ENCODE peak calls at places on chromosome 18, in nine cellular contexts. One of them, this sample, is unnamed.

GRCh38 chr18:73693091-73693490 is 454.5 kb downstream of the FBXO15 start:
- DNase-seq in T1000: no peak
- DNase-seq in tibial artery: no peak
- DNase-seq in cardiac septum: no peak
- DNase-seq in fibroblast of pulmonary artery: no peak
- DNase-seq in iris pigment epithelial cell: no peak
- DNase-seq in stimulated activated CD4-positive, alpha-beta T cell treated with anti-CD3 and anti-CD28 coated beads, Interleukin-15, amount 100 ng/mL, for 24 hours: no peak
- DNase-seq in sigmoid colon: no peak
- DNase-seq in caudate nucleus: no peak
- DNase-seq in this sample: no peak

GRCh38 chr18:896315-896714 is 8.4 kb upstream of the ADCYAP1 start:
- DNase-seq in T1000: no peak
- DNase-seq in tibial artery: no peak
- DNase-seq in cardiac septum: no peak
- DNase-seq in fibroblast of pulmonary artery: no peak
- DNase-seq in iris pigment epithelial cell: no peak
- DNase-seq in stimulated activated CD4-positive, alpha-beta T cell treated with anti-CD3 and anti-CD28 coated beads, Interleukin-15, amount 100 ng/mL, for 24 hours: no peak
- DNase-seq in sigmoid colon: no peak
- DNase-seq in caudate nucleus: no peak
- DNase-seq in this sample: no peak

GRCh38 chr18:24189007-24189528 is 50.2 kb downstream of the CABYR start:
- DNase-seq in T1000: no peak
- DNase-seq in tibial artery: no peak
- DNase-seq in cardiac septum: no peak
- DNase-seq in fibroblast of pulmonary artery: peak
- DNase-seq in iris pigment epithelial cell: peak
- DNase-seq in stimulated activated CD4-positive, alpha-beta T cell treated with anti-CD3 and anti-CD28 coated beads, Interleukin-15, amount 100 ng/mL, for 24 hours: no peak
- DNase-seq in sigmoid colon: no peak
- DNase-seq in caudate nucleus: no peak
- DNase-seq in this sample: no peak

GRCh38 chr18:45997689-45998088 is 30.6 kb upstream of the EPG5 start:
- DNase-seq in T1000: no peak
- DNase-seq in tibial artery: no peak
- DNase-seq in cardiac septum: no peak
- DNase-seq in fibroblast of pulmonary artery: no peak
- DNase-seq in iris pigment epithelial cell: no peak
- DNase-seq in stimulated activated CD4-positive, alpha-beta T cell treated with anti-CD3 and anti-CD28 coated beads, Interleukin-15, amount 100 ng/mL, for 24 hours: peak
- DNase-seq in sigmoid colon: no peak
- DNase-seq in caudate nucleus: no peak
- DNase-seq in this sample: no peak

GRCh38 chr18:27778441-27778840 is 398.5 kb downstream of the CDH2 start:
- DNase-seq in T1000: no peak
- DNase-seq in tibial artery: no peak
- DNase-seq in cardiac septum: no peak
- DNase-seq in fibroblast of pulmonary artery: peak
- DNase-seq in iris pigment epithelial cell: peak
- DNase-seq in stimulated activated CD4-positive, alpha-beta T cell treated with anti-CD3 and anti-CD28 coated beads, Interleukin-15, amount 100 ng/mL, for 24 hours: no peak
- DNase-seq in sigmoid colon: no peak
- DNase-seq in caudate nucleus: no peak
- DNase-seq in this sample: no peak

GRCh38 chr18:76504749-76505148 is 9.7 kb upstream of the ZNF516 start:
- DNase-seq in T1000: no peak
- DNase-seq in tibial artery: no peak
- DNase-seq in cardiac septum: no peak
- DNase-seq in fibroblast of pulmonary artery: no peak
- DNase-seq in iris pigment epithelial cell: no peak
- DNase-seq in stimulated activated CD4-positive, alpha-beta T cell treated with anti-CD3 and anti-CD28 coated beads, Interleukin-15, amount 100 ng/mL, for 24 hours: no peak
- DNase-seq in sigmoid colon: no peak
- DNase-seq in caudate nucleus: no peak
- DNase-seq in this sample: no peak

GRCh38 chr18:34658101-34658500 is 52.0 kb upstream of the DTNA start:
- DNase-seq in T1000: no peak
- DNase-seq in tibial artery: no peak
- DNase-seq in cardiac septum: no peak
- DNase-seq in fibroblast of pulmonary artery: no peak
- DNase-seq in iris pigment epithelial cell: no peak
- DNase-seq in stimulated activated CD4-positive, alpha-beta T cell treated with anti-CD3 and anti-CD28 coated beads, Interleukin-15, amount 100 ng/mL, for 24 hours: no peak
- DNase-seq in sigmoid colon: no peak
- DNase-seq in caudate nucleus: no peak
- DNase-seq in this sample: no peak

GRCh38 chr18:45923138-45923537 is 44.0 kb downstream of the EPG5 start:
- DNase-seq in T1000: no peak
- DNase-seq in tibial artery: no peak
- DNase-seq in cardiac septum: no peak
- DNase-seq in fibroblast of pulmonary artery: no peak
- DNase-seq in iris pigment epithelial cell: no peak
- DNase-seq in stimulated activated CD4-positive, alpha-beta T cell treated with anti-CD3 and anti-CD28 coated beads, Interleukin-15, amount 100 ng/mL, for 24 hours: no peak
- DNase-seq in sigmoid colon: no peak
- DNase-seq in caudate nucleus: no peak
- DNase-seq in this sample: no peak

GRCh38 chr18:75644871-75645270 is 217.4 kb upstream of the SMIM21 start:
- DNase-seq in T1000: no peak
- DNase-seq in tibial artery: no peak
- DNase-seq in cardiac septum: no peak
- DNase-seq in fibroblast of pulmonary artery: no peak
- DNase-seq in iris pigment epithelial cell: no peak
- DNase-seq in stimulated activated CD4-positive, alpha-beta T cell treated with anti-CD3 and anti-CD28 coated beads, Interleukin-15, amount 100 ng/mL, for 24 hours: no peak
- DNase-seq in sigmoid colon: no peak
- DNase-seq in caudate nucleus: no peak
- DNase-seq in this sample: no peak

GRCh38 chr18:54392621-54393023 is 34.9 kb downstream of the C18orf54 start:
- DNase-seq in T1000: no peak
- DNase-seq in tibial artery: no peak
- DNase-seq in cardiac septum: no peak
- DNase-seq in fibroblast of pulmonary artery: peak
- DNase-seq in iris pigment epithelial cell: peak
- DNase-seq in stimulated activated CD4-positive, alpha-beta T cell treated with anti-CD3 and anti-CD28 coated beads, Interleukin-15, amount 100 ng/mL, for 24 hours: no peak
- DNase-seq in sigmoid colon: no peak
- DNase-seq in caudate nucleus: no peak
- DNase-seq in this sample: no peak

GRCh38 chr18:73679941-73680700 is 467.5 kb downstream of the FBXO15 start:
- DNase-seq in T1000: no peak
- DNase-seq in tibial artery: no peak
- DNase-seq in cardiac septum: no peak
- DNase-seq in fibroblast of pulmonary artery: no peak
- DNase-seq in iris pigment epithelial cell: peak
- DNase-seq in stimulated activated CD4-positive, alpha-beta T cell treated with anti-CD3 and anti-CD28 coated beads, Interleukin-15, amount 100 ng/mL, for 24 hours: no peak
- DNase-seq in sigmoid colon: no peak
- DNase-seq in caudate nucleus: no peak
- DNase-seq in this sample: no peak

GRCh38 chr18:74244554-74244953 is 47.2 kb downstream of the CYB5A start:
- DNase-seq in T1000: no peak
- DNase-seq in tibial artery: no peak
- DNase-seq in cardiac septum: no peak
- DNase-seq in fibroblast of pulmonary artery: no peak
- DNase-seq in iris pigment epithelial cell: no peak
- DNase-seq in stimulated activated CD4-positive, alpha-beta T cell treated with anti-CD3 and anti-CD28 coated beads, Interleukin-15, amount 100 ng/mL, for 24 hours: no peak
- DNase-seq in sigmoid colon: no peak
- DNase-seq in caudate nucleus: no peak
- DNase-seq in this sample: no peak

GRCh38 chr18:77560334-77560970 is 310.8 kb downstream of the GALR1 start:
- DNase-seq in T1000: no peak
- DNase-seq in tibial artery: no peak
- DNase-seq in cardiac septum: no peak
- DNase-seq in fibroblast of pulmonary artery: peak
- DNase-seq in iris pigment epithelial cell: peak
- DNase-seq in stimulated activated CD4-positive, alpha-beta T cell treated with anti-CD3 and anti-CD28 coated beads, Interleukin-15, amount 100 ng/mL, for 24 hours: peak
- DNase-seq in sigmoid colon: no peak
- DNase-seq in caudate nucleus: no peak
- DNase-seq in this sample: no peak

GRCh38 chr18:6569813-6570212 is 155.1 kb upstream of the L3MBTL4 start:
- DNase-seq in T1000: no peak
- DNase-seq in tibial artery: no peak
- DNase-seq in cardiac septum: no peak
- DNase-seq in fibroblast of pulmonary artery: no peak
- DNase-seq in iris pigment epithelial cell: no peak
- DNase-seq in stimulated activated CD4-positive, alpha-beta T cell treated with anti-CD3 and anti-CD28 coated beads, Interleukin-15, amount 100 ng/mL, for 24 hours: no peak
- DNase-seq in sigmoid colon: no peak
- DNase-seq in caudate nucleus: no peak
- DNase-seq in this sample: no peak

GRCh38 chr18:57627488-57627887 is 5.9 kb upstream of the NARS1 start:
- DNase-seq in T1000: no peak
- DNase-seq in tibial artery: no peak
- DNase-seq in cardiac septum: no peak
- DNase-seq in fibroblast of pulmonary artery: peak
- DNase-seq in iris pigment epithelial cell: peak
- DNase-seq in stimulated activated CD4-positive, alpha-beta T cell treated with anti-CD3 and anti-CD28 coated beads, Interleukin-15, amount 100 ng/mL, for 24 hours: no peak
- DNase-seq in sigmoid colon: no peak
- DNase-seq in caudate nucleus: no peak
- DNase-seq in this sample: no peak

GRCh38 chr18:49472459-49472858 is 12.0 kb upstream of the DYM start:
- DNase-seq in T1000: no peak
- DNase-seq in tibial artery: no peak
- DNase-seq in cardiac septum: no peak
- DNase-seq in fibroblast of pulmonary artery: no peak
- DNase-seq in iris pigment epithelial cell: no peak
- DNase-seq in stimulated activated CD4-positive, alpha-beta T cell treated with anti-CD3 and anti-CD28 coated beads, Interleukin-15, amount 100 ng/mL, for 24 hours: no peak
- DNase-seq in sigmoid colon: no peak
- DNase-seq in caudate nucleus: no peak
- DNase-seq in this sample: no peak

GRCh38 chr18:10035306-10035991 is 121.6 kb downstream of the VAPA start:
- DNase-seq in T1000: no peak
- DNase-seq in tibial artery: no peak
- DNase-seq in cardiac septum: no peak
- DNase-seq in fibroblast of pulmonary artery: no peak
- DNase-seq in iris pigment epithelial cell: no peak
- DNase-seq in stimulated activated CD4-positive, alpha-beta T cell treated with anti-CD3 and anti-CD28 coated beads, Interleukin-15, amount 100 ng/mL, for 24 hours: no peak
- DNase-seq in sigmoid colon: no peak
- DNase-seq in caudate nucleus: no peak
- DNase-seq in this sample: no peak

GRCh38 chr18:48831113-48831759 is 119.5 kb downstream of the SMAD7 start:
- DNase-seq in T1000: no peak
- DNase-seq in tibial artery: peak
- DNase-seq in cardiac septum: peak
- DNase-seq in fibroblast of pulmonary artery: no peak
- DNase-seq in iris pigment epithelial cell: no peak
- DNase-seq in stimulated activated CD4-positive, alpha-beta T cell treated with anti-CD3 and anti-CD28 coated beads, Interleukin-15, amount 100 ng/mL, for 24 hours: no peak
- DNase-seq in sigmoid colon: peak
- DNase-seq in caudate nucleus: no peak
- DNase-seq in this sample: no peak

GRCh38 chr18:75363446-75364225 is 63.9 kb downstream of the SMIM21 start:
- DNase-seq in T1000: no peak
- DNase-seq in tibial artery: no peak
- DNase-seq in cardiac septum: no peak
- DNase-seq in fibroblast of pulmonary artery: no peak
- DNase-seq in iris pigment epithelial cell: no peak
- DNase-seq in stimulated activated CD4-positive, alpha-beta T cell treated with anti-CD3 and anti-CD28 coated beads, Interleukin-15, amount 100 ng/mL, for 24 hours: no peak
- DNase-seq in sigmoid colon: no peak
- DNase-seq in caudate nucleus: no peak
- DNase-seq in this sample: no peak

GRCh38 chr18:59451073-59451472 is 92.0 kb upstream of the LMAN1 start:
- DNase-seq in T1000: no peak
- DNase-seq in tibial artery: no peak
- DNase-seq in cardiac septum: no peak
- DNase-seq in fibroblast of pulmonary artery: no peak
- DNase-seq in iris pigment epithelial cell: no peak
- DNase-seq in stimulated activated CD4-positive, alpha-beta T cell treated with anti-CD3 and anti-CD28 coated beads, Interleukin-15, amount 100 ng/mL, for 24 hours: no peak
- DNase-seq in sigmoid colon: no peak
- DNase-seq in caudate nucleus: no peak
- DNase-seq in this sample: no peak

GRCh38 chr18:77145364-77145901 is 12.8 kb upstream of the MBP start:
- DNase-seq in T1000: no peak
- DNase-seq in tibial artery: no peak
- DNase-seq in cardiac septum: no peak
- DNase-seq in fibroblast of pulmonary artery: no peak
- DNase-seq in iris pigment epithelial cell: no peak
- DNase-seq in stimulated activated CD4-positive, alpha-beta T cell treated with anti-CD3 and anti-CD28 coated beads, Interleukin-15, amount 100 ng/mL, for 24 hours: no peak
- DNase-seq in sigmoid colon: no peak
- DNase-seq in caudate nucleus: no peak
- DNase-seq in this sample: no peak

GRCh38 chr18:63969965-63970802 is at the start of gene SERPINB8:
- DNase-seq in T1000: peak
- DNase-seq in tibial artery: peak
- DNase-seq in cardiac septum: peak
- DNase-seq in fibroblast of pulmonary artery: peak
- DNase-seq in iris pigment epithelial cell: peak
- DNase-seq in stimulated activated CD4-positive, alpha-beta T cell treated with anti-CD3 and anti-CD28 coated beads, Interleukin-15, amount 100 ng/mL, for 24 hours: peak
- DNase-seq in sigmoid colon: peak
- DNase-seq in caudate nucleus: peak
- DNase-seq in this sample: peak

GRCh38 chr18:61842146-61842545 is 50.7 kb downstream of the RNF152 start:
- DNase-seq in T1000: no peak
- DNase-seq in tibial artery: no peak
- DNase-seq in cardiac septum: no peak
- DNase-seq in fibroblast of pulmonary artery: no peak
- DNase-seq in iris pigment epithelial cell: no peak
- DNase-seq in stimulated activated CD4-positive, alpha-beta T cell treated with anti-CD3 and anti-CD28 coated beads, Interleukin-15, amount 100 ng/mL, for 24 hours: no peak
- DNase-seq in sigmoid colon: no peak
- DNase-seq in caudate nucleus: peak
- DNase-seq in this sample: no peak

GRCh38 chr18:51957001-51957400 is 383.0 kb upstream of the DCC start:
- DNase-seq in T1000: no peak
- DNase-seq in tibial artery: no peak
- DNase-seq in cardiac septum: no peak
- DNase-seq in fibroblast of pulmonary artery: no peak
- DNase-seq in iris pigment epithelial cell: no peak
- DNase-seq in stimulated activated CD4-positive, alpha-beta T cell treated with anti-CD3 and anti-CD28 coated beads, Interleukin-15, amount 100 ng/mL, for 24 hours: no peak
- DNase-seq in sigmoid colon: no peak
- DNase-seq in caudate nucleus: no peak
- DNase-seq in this sample: no peak

GRCh38 chr18:3067213-3068118 is 54.5 kb upstream of the LPIN2 start:
- DNase-seq in T1000: no peak
- DNase-seq in tibial artery: no peak
- DNase-seq in cardiac septum: no peak
- DNase-seq in fibroblast of pulmonary artery: no peak
- DNase-seq in iris pigment epithelial cell: no peak
- DNase-seq in stimulated activated CD4-positive, alpha-beta T cell treated with anti-CD3 and anti-CD28 coated beads, Interleukin-15, amount 100 ng/mL, for 24 hours: no peak
- DNase-seq in sigmoid colon: no peak
- DNase-seq in caudate nucleus: no peak
- DNase-seq in this sample: no peak

GRCh38 chr18:3652380-3653262 is 202.6 kb downstream of the TGIF1 start:
- DNase-seq in T1000: peak
- DNase-seq in tibial artery: peak
- DNase-seq in cardiac septum: peak
- DNase-seq in fibroblast of pulmonary artery: peak
- DNase-seq in iris pigment epithelial cell: peak
- DNase-seq in stimulated activated CD4-positive, alpha-beta T cell treated with anti-CD3 and anti-CD28 coated beads, Interleukin-15, amount 100 ng/mL, for 24 hours: peak
- DNase-seq in sigmoid colon: no peak
- DNase-seq in caudate nucleus: no peak
- DNase-seq in this sample: no peak

GRCh38 chr18:45228989-45229388 is 386.3 kb upstream of the SLC14A2 start:
- DNase-seq in T1000: no peak
- DNase-seq in tibial artery: no peak
- DNase-seq in cardiac septum: no peak
- DNase-seq in fibroblast of pulmonary artery: no peak
- DNase-seq in iris pigment epithelial cell: no peak
- DNase-seq in stimulated activated CD4-positive, alpha-beta T cell treated with anti-CD3 and anti-CD28 coated beads, Interleukin-15, amount 100 ng/mL, for 24 hours: no peak
- DNase-seq in sigmoid colon: no peak
- DNase-seq in caudate nucleus: no peak
- DNase-seq in this sample: no peak

GRCh38 chr18:57023483-57023882 is 123.4 kb upstream of the BOD1L2 start:
- DNase-seq in T1000: no peak
- DNase-seq in tibial artery: no peak
- DNase-seq in cardiac septum: no peak
- DNase-seq in fibroblast of pulmonary artery: no peak
- DNase-seq in iris pigment epithelial cell: no peak
- DNase-seq in stimulated activated CD4-positive, alpha-beta T cell treated with anti-CD3 and anti-CD28 coated beads, Interleukin-15, amount 100 ng/mL, for 24 hours: no peak
- DNase-seq in sigmoid colon: no peak
- DNase-seq in caudate nucleus: no peak
- DNase-seq in this sample: no peak

GRCh38 chr18:22185298-22185697 is 15.9 kb downstream of the GATA6 start:
- DNase-seq in T1000: no peak
- DNase-seq in tibial artery: peak
- DNase-seq in cardiac septum: no peak
- DNase-seq in fibroblast of pulmonary artery: no peak
- DNase-seq in iris pigment epithelial cell: no peak
- DNase-seq in stimulated activated CD4-positive, alpha-beta T cell treated with anti-CD3 and anti-CD28 coated beads, Interleukin-15, amount 100 ng/mL, for 24 hours: no peak
- DNase-seq in sigmoid colon: no peak
- DNase-seq in caudate nucleus: no peak
- DNase-seq in this sample: no peak